ENCODE peak calls at places on chromosomes 11 and 22, in four cellular contexts. O is MCF 10A, S is Calu3, C is AG04450. Q is an unnamed sample.

GRCh38 chr22:30087611-30088010 is 7.3 kb downstream of the HORMAD2 start:
- DNase-seq in O (no peak), C (no peak), S (no peak), Q (no peak)

GRCh38 chr22:40033586-40034380 is 39.0 kb downstream of the FAM83F start:
- DNase-seq in S (no peak), C (no peak), O (no peak), Q (no peak)

GRCh38 chr11:59247535-59248227 is 35.0 kb upstream of the MPEG1 start:
- DNase-seq in O (peak), C (no peak), S (peak), Q (peak)

GRCh38 chr22:28006271-28006670 is 87.2 kb upstream of the PITPNB start:
- DNase-seq in O (no peak), S (no peak), C (no peak), Q (no peak)

GRCh38 chr11:70067591-70068341 is 10.4 kb upstream of the ANO1 start:
- DNase-seq in C (no peak), O (no peak), S (peak), Q (no peak)

GRCh38 chr22:19174106-19175025 is 4.2 kb downstream of the SLC25A1 start:
- DNase-seq in C (no peak), S (no peak), O (peak), Q (peak)

GRCh38 chr11:69205125-69205928 is 49.6 kb downstream of the SMIM38 start:
- DNase-seq in O (no peak), C (no peak), S (no peak), Q (no peak)

GRCh38 chr11:28049338-28050216 is 58.4 kb downstream of the KIF18A start:
- DNase-seq in O (peak), C (no peak), S (peak), Q (peak)

GRCh38 chr11:128133501-128133900 is 453.9 kb downstream of the ETS1 start:
- DNase-seq in O (no peak), S (no peak), C (no peak), Q (no peak)

GRCh38 chr11:96197801-96198465 is 145.1 kb downstream of the MAML2 start:
- DNase-seq in O (no peak), C (no peak), S (no peak), Q (no peak)

GRCh38 chr11:10246991-10247390 is 47.0 kb downstream of the SBF2 start:
- DNase-seq in S (no peak), O (no peak), C (no peak), Q (no peak)

GRCh38 chr11:100316990-100317389 is 370.1 kb upstream of the ARHGAP42 start:
- DNase-seq in C (no peak), O (no peak), S (no peak), Q (no peak)

GRCh38 chr11:19552100-19552499 is 160.5 kb upstream of the NAV2 start:
- DNase-seq in S (no peak), O (no peak), C (no peak), Q (no peak)

GRCh38 chr22:41813726-41814410 is 13.4 kb downstream of the CCDC134 start:
- DNase-seq in S (no peak), O (no peak), C (no peak), Q (no peak)

GRCh38 chr11:19985106-19985505 is 175.2 kb downstream of the DBX1 start:
- DNase-seq in C (no peak), O (no peak), S (no peak), Q (no peak)

DNA sequence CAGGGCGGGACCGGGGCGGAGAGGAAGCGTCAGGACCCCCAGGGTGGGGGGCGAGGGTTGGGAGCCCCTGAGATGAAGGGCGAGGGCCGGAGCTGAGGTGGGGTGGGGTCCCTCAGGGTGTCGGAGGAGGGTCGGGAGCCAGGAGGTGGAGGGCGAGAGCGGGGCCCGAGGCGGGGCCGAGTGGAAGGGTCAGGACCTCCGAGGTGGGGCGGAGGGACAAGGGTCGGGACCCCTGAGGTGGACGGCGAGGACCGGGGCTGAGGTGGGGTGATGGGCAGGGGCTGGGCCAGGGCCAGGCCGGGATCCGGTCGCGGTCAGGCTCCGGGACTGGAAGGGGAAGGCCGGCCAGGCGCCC is 409 bp downstream of the SMC1B start:
- DNase-seq in O (no peak), C (no peak), S (no peak), Q (no peak)
- TF ChIP-seq CTCF in O (no peak), C (no peak), S (no peak), Q (no peak)

DNA sequence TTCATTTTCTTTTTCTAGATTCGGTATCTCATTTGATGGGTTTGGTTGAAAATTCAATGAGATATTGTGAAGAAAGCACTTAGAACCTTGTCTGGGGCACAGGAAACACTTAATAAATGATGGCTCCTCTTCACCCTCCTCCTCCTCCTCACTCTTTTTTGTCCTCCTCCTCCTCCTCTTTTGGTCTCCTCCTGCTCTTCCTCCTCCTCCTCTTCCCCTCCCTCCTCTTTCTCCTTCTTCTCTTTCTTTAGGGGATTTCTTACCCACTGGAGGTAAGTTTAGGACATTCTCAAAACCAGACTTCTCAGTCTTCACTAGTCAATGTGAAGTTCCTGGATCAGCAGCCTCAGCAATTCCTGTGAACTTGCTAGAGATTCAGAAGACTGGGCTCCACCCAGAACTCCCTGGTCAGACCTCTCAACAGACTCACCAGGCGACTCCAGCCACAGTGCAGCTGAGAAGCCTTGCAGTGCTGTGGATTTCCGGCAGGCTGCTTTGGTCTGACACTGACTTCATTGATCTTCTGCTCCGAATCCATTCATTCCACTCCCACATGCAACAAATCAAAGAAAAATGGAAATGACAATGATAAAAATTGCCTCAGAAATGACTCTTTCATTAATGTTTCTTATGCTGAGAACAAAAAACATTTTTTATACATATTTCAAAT is 368.6 kb upstream of the B3GAT1 start:
- DNase-seq in C (no peak), S (no peak), O (no peak), Q (no peak)
- TF ChIP-seq CTCF in C (no peak), S (no peak), O (no peak), Q (no peak)

GRCh38 chr11:119722281-119722794 is 6.7 kb downstream of the NECTIN1 start:
- DNase-seq in S (no peak), C (no peak), O (no peak), Q (no peak)

GRCh38 chr11:119723243-119723951 is 5.6 kb downstream of the NECTIN1 start:
- DNase-seq in O (no peak), C (no peak), S (no peak), Q (no peak)

GRCh38 chr11:119720311-119720710 is 8.7 kb downstream of the NECTIN1 start:
- DNase-seq in C (no peak), S (no peak), O (peak), Q (no peak)

GRCh38 chr11:119723952-119724325 is 5.1 kb downstream of the NECTIN1 start:
- DNase-seq in C (no peak), O (no peak), S (no peak), Q (no peak)

GRCh38 chr11:119721129-119722120 is 7.6 kb downstream of the NECTIN1 start:
- DNase-seq in O (peak), C (no peak), S (peak), Q (peak)
- TF ChIP-seq CTCF in O (peak), C (peak), S (peak), Q (peak)

DNA sequence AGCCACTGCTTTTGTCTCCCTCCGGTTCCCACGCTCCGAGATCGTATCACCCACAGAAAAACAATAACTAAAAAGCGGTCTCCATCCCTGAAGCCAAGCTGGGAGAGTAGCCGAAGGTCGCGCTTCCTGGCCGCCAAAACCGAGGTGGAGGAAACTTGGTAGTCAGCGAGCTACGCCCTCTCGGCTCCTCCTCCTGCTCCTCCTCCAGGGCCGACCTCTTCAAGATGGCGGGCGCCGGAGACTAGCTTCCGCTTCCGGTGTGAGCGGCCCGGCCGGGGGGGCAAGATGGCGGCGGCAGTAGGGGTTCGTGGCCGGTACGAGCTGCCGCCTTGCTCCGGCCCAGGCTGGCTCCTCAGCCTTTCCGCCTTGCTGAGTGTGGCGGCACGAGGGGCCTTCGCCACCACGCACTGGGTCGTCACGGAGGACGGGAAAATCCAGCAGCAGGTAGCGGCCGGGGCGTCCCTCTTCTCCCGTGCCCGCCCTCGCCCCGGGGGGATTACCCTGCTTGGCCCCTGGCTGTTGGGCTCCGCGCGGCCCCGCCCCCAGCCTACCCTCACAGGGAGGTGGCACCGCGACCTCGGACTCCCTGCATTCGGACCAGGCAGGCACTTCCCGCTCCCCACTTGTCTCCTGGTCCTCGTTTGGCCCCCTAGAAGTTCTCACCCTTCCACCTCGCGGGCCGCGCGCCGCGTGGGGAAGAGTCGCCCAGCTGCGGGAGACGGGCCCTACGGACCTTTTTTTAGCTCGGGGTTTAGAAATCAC is at the start of gene TTC17:
- DNase-seq in C (peak), O (peak), S (peak), Q (peak)
- TF ChIP-seq CTCF in C (no peak), O (no peak), S (no peak), Q (no peak)

DNA sequence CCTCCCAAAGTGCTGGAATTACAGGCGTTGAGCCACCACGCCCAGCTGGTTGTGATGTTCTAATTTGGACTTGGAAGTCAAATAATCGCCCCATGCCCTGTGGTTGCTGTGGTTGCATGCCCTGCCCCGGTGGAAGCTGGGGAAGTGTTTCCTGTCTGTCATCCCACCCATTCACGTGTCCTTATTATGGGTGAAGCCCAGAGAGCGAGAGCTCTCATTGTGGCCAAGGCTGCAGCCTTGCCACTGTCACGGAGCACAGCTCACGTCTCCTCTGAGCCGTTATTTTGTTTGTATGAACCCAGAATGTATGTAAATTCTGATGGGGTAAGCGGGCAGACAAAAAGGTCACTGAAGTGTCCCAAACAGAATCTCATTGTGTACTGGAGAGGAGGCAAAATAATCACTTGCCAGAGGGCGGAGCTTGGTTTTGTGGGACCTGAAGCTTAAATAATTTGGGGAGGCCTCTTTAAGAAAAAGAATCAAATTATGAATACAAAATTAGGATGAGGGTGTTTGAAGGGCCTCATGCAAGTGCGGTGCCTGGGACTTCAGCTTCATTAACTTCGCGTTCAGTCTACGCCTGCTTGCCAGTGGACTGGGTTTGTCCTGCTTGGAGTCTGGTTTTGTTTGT is 25.8 kb upstream of the TREH start:
- DNase-seq in C (no peak), O (no peak), S (no peak), Q (no peak)
- TF ChIP-seq CTCF in C (no peak), O (no peak), S (no peak), Q (no peak)

GRCh38 chr11:35619754-35620640 is 1.7 kb downstream of the FJX1 start:
- DNase-seq in O (peak), S (peak), C (no peak), Q (peak)
- TF ChIP-seq CTCF in O (no peak), S (no peak), C (peak), Q (no peak)

DNA sequence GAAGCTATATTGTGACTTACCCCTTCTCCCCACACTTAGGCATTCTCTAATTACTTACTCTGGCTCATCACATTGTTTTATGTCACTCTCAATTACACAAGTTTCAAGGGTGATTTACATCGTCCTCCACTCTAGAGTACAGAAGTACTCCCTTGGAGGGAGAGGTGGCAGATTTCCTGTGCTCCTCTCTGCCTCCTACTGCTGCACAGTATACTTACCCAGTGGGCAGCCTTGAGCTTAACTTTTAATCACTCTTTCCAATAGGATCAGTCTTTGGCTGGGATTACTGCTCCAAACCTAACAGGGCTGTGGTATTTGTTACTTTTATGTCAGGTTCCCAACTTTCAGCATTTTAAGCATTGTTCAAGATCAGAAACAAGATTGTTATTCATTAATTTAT is 211.5 kb downstream of the AASDHPPT start:
- DNase-seq in O (no peak), C (no peak), S (no peak), Q (no peak)
- TF ChIP-seq CTCF in O (no peak), C (no peak), S (no peak), Q (no peak)

GRCh38 chr22:49404020-49404419 is 423.7 kb downstream of the BRD1 start:
- DNase-seq in S (no peak), O (no peak), C (no peak), Q (no peak)
- TF ChIP-seq CTCF in S (no peak), O (no peak), C (no peak), Q (no peak)